ENCODE peak calls at places on chromosomes 2 and 18, in four cellular contexts. F, J, V and L are unnamed samples. For H3K9me3 and H3K36me3, the result is how much of the 10 kb centered on the place peaks cover.

GRCh38 chr2:101766871-101767739 is 69.6 kb downstream of the MAP4K4 start:
- DNase-seq in F (peak), J (no peak), V (no peak), L (no peak)

GRCh38 chr2:218255441-218255840 is 5.4 kb upstream of the GPBAR1 start:
- DNase-seq in F (peak), J (no peak), V (no peak), L (no peak)

GRCh38 chr2:156399950-156400703 is 36.1 kb upstream of the GPD2 start:
- DNase-seq in F (peak), J (peak), V (peak), L (peak)

GRCh38 chr2:121080013-121080772 is 204.8 kb downstream of the TFCP2L1 start:
- DNase-seq in F (peak), J (no peak), V (no peak), L (no peak)

GRCh38 chr2:208097801-208098200 is 26.5 kb downstream of the CRYGD start:
- DNase-seq in F (peak), J (no peak), V (no peak), L (no peak)

GRCh38 chr2:173488861-173489260 is 134.2 kb downstream of the CDCA7 start:
- DNase-seq in F (no peak), J (no peak), V (no peak), L (no peak)

GRCh38 chr2:64769392-64770044 is 115.8 kb upstream of the SERTAD2 start:
- DNase-seq in F (no peak), J (no peak), V (no peak), L (no peak)

GRCh38 chr2:119197529-119198266 is 25.9 kb upstream of the STEAP3 start:
- DNase-seq in F (peak), J (no peak), V (no peak), L (no peak)

GRCh38 chr2:105739408-105739807 is 5.3 kb upstream of the NCK2 start:
- DNase-seq in F (no peak), J (no peak), V (no peak), L (no peak)

GRCh38 chr2:173171924-173172643 is 96.4 kb downstream of the MAP3K20 start:
- DNase-seq in F (peak), J (no peak), V (no peak), L (no peak)

GRCh38 chr2:106624787-106625369 is 137.7 kb downstream of the CD8B2 start:
- DNase-seq in F (no peak), J (no peak), V (no peak), L (no peak)

GRCh38 chr2:108257757-108258331 is 18.1 kb downstream of the SULT1C3 start:
- DNase-seq in F (no peak), J (no peak), V (no peak), L (no peak)

GRCh38 chr2:115976916-115977315 is 1534.5 kb downstream of the DPP10 start:
- DNase-seq in F (no peak), J (no peak), V (no peak), L (no peak)

GRCh38 chr2:61512768-61513398 is 25.3 kb downstream of the XPO1 start:
- DNase-seq in F (no peak), J (no peak), V (no peak), L (no peak)

GRCh38 chr2:241217320-241218031 is 29.0 kb downstream of the ANO7 start:
- DNase-seq in F (peak), J (no peak), V (peak), L (no peak)

GRCh38 chr2:101820519-101820918 is 123.0 kb downstream of the MAP4K4 start:
- DNase-seq in F (peak), J (no peak), V (peak), L (no peak)

GRCh38 chr2:237452846-237453245 is 34.2 kb upstream of the MLPH start:
- DNase-seq in F (no peak), J (no peak), V (no peak), L (no peak)

GRCh38 chr2:69046221-69046662 is 33.3 kb downstream of the ANTXR1 start:
- DNase-seq in F (peak), J (no peak), V (no peak), L (no peak)

GRCh38 chr2:45452866-45453265 is 158.2 kb downstream of the SRBD1 start:
- DNase-seq in F (peak), J (no peak), V (peak), L (no peak)

GRCh38 chr2:54561795-54562592 is 105.9 kb downstream of the SPTBN1 start:
- DNase-seq in F (no peak), J (no peak), V (no peak), L (no peak)
- H3K27ac ChIP-seq in F (no peak), J (peak), V (no peak), L (no peak)

GRCh38 chr18:7298149-7298548 is 67.3 kb downstream of the LRRC30 start:
- DNase-seq in F (no peak), J (no peak), V (no peak), L (no peak)
- H3K9me3 ChIP-seq in F (under half), J (under half), V (half or more), L (under half)

GRCh38 chr2:232831496-232831895 is 38.6 kb upstream of the SNORC start:
- DNase-seq in F (no peak), J (no peak), V (no peak), L (no peak)

GRCh38 chr2:232833830-232834229 is 36.2 kb upstream of the SNORC start:
- DNase-seq in F (no peak), J (no peak), V (no peak), L (no peak)

GRCh38 chr2:232839680-232840079 is 30.4 kb upstream of the SNORC start:
- DNase-seq in F (peak), J (no peak), V (peak), L (no peak)

GRCh38 chr2:232838406-232838874 is 31.6 kb upstream of the SNORC start:
- DNase-seq in F (no peak), J (peak), V (no peak), L (no peak)

GRCh38 chr2:232836934-232837333 is 33.1 kb upstream of the SNORC start:
- DNase-seq in F (no peak), J (no peak), V (no peak), L (no peak)
- H3K36me3 ChIP-seq in F (under half), J (under half), V (half or more), L (under half)

GRCh38 chr2:137252934-137253333 is 487.6 kb downstream of the THSD7B start:
- DNase-seq in F (no peak), J (no peak), V (no peak), L (no peak)
- H3K27ac ChIP-seq in F (no peak), J (no peak), V (no peak), L (no peak)